ENCODE peak calls at places on chromosomes 5 and 9, in ten cellular contexts. L is mesendoderm; X is kidney; E is kidney epithelial cell; O is GM06990; H is CD8-positive, alpha-beta memory T cell; I is AG10803; P is GM23338; R is cardiac muscle cell; V is A549. C is an unnamed sample.

GRCh38 chr9:91376239-91376638 is 14.5 kb upstream of the AUH start:
- DNase-seq in O (no peak), V (no peak), X (no peak), I (peak; percentile 79), L (no peak), H (no peak), E (no peak), R (peak; percentile 78), P (no peak), C (no peak)

GRCh38 chr5:60810438-60811085 is 33.5 kb downstream of the ELOVL7 start:
- DNase-seq in O (no peak), H (no peak), X (no peak), P (no peak), E (peak; percentile 65), R (peak; percentile 3), V (peak; percentile 57), I (peak; percentile 12), L (peak; percentile 26), C (no peak)

GRCh38 chr9:132994410-132995120 is 16.1 kb downstream of the GFI1B start:
- DNase-seq in V (no peak), E (no peak), R (peak; percentile 49), X (peak; percentile 67), P (peak; percentile 19), H (no peak), O (peak; percentile 39), L (no peak), I (peak; percentile 64), C (no peak)

GRCh38 chr5:9524941-9525340 is 20.9 kb downstream of the SEMA5A start:
- DNase-seq in L (no peak), X (no peak), P (no peak), V (no peak), R (no peak), I (no peak), E (no peak), H (no peak), O (no peak), C (no peak)

GRCh38 chr9:134634667-134635230 is 6.9 kb upstream of the COL5A1 start:
- DNase-seq in P (no peak), R (no peak), H (no peak), E (no peak), L (no peak), I (no peak), O (no peak), X (no peak), V (no peak), C (no peak)

GRCh38 chr9:96137666-96138429 is 164.1 kb downstream of the HSD17B3 start:
- DNase-seq in V (no peak), O (no peak), I (peak; percentile 7), R (peak; percentile 14), P (no peak), H (no peak), X (no peak), L (peak; percentile 64), E (no peak), C (no peak)

GRCh38 chr5:115545065-115545882 is 699 bp upstream of the FEM1C start:
- DNase-seq in E (no peak), X (no peak), P (no peak), V (no peak), L (no peak), O (no peak), R (no peak), H (no peak), I (no peak), C (no peak)

GRCh38 chr5:53045263-53045662 is 56.1 kb downstream of the ITGA2 start:
- DNase-seq in P (no peak), R (peak; percentile 37), I (no peak), V (no peak), X (no peak), H (no peak), O (no peak), L (no peak), E (no peak), C (no peak)

DNA sequence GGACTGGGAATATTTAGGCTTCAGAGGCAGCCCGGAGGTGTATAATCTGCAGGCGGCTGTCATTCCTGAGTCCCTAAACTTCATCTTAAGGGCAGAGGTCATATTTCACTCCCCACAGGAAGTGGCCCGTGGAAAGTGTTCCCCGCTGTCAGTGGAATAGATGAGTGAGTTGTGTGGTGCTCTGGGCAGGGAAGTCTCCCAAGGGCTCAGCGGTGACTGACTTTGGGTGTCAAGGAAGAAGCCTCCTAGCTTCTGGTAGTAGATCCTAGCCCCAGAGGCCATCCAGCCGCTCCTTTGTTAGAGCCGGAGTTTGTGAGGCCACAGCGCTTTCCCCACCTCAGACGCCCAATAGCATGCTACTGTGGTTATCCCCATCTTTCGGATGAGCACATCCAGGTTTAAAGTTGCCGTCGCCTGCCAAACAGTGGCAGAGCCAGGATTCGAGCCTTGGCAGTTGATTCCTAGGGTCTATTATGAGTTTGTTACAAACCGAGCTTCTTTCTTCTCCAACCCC is 38.9 kb upstream of the TIFAB start:
- DNase-seq in L (no peak), O (no peak), R (no peak), P (peak; percentile 45), H (no peak), E (no peak), I (no peak), V (no peak), X (no peak), C (no peak)
- H3K4me3 ChIP-seq in L (no peak overlapping the region), O (no peak overlapping the region), R (no peak overlapping the region), P (peak overlapping the region; percentile 57), H (no peak overlapping the region), E (no peak overlapping the region), I (no peak overlapping the region), V (no peak overlapping the region), X (no peak overlapping the region), C (no peak overlapping the region)

DNA sequence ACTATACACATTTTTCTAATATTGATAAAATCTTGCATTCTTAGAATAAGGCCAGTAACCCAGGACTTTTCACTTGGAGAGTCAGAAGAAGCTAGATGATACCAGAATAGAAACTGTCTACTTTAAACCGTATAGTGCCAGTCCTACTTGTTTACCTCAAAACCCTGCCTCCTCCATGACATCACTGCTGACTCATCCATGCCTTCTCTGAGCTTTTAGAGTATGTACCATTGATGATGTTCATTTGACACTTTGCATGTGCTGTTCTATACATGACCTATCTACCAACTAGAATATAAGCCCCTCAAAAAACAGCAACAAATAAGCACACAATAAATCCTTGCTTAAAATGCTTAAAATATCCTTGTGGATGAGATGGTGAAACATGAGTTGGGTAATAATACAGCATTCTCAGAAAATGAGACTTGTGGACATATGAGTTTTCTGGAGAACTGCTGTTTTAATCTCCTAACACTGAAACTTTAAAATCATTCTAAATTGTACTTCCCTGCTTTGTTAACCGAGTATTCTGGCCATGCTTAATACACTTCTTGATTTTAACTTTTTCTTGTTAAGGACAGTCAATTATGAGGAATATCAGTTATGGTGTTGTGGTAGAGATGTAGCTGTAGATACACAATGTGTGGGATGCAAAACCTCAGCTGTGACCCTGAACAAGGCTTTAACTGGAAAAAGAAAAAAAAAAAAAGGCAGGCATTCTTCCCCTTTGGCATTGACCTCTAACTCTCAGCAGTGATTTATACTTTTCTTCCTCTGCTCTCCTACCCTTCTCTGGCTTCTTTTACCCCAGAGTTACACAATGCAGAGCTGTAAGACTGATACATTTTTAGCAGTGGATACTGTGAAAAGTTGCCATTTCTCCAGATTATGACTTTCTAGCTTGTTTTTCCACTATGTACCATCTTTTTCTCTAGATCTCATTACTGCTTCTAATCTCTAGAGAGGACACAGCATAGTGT is 2.3 kb downstream of the CTNNAL1 start:
- DNase-seq in I (peak; percentile 57), P (no peak), V (peak; percentile 50), R (peak; percentile 84), L (no peak), H (peak; percentile 11), X (no peak), O (peak; percentile 55), E (peak; percentile 43), C (no peak)
- H3K4me3 ChIP-seq in I (peak overlapping the region; percentile 74), P (peak overlapping the region; percentile 68), V (no peak overlapping the region), R (peak overlapping the region; percentile 78), L (no peak overlapping the region), H (no peak overlapping the region), X (peak overlapping the region; percentile 86), O (no peak overlapping the region), E (peak overlapping the region; percentile 15), C (peak overlapping the region; percentile 75)

GRCh38 chr5:173715607-173716006 is 99.2 kb upstream of the BOD1 start:
- DNase-seq in X (no peak), L (peak; percentile 38), P (no peak), O (no peak), V (no peak), E (no peak), R (no peak), H (no peak), I (peak; percentile 27), C (no peak)

GRCh38 chr5:173716058-173716682 is 99.7 kb upstream of the BOD1 start:
- DNase-seq in V (no peak), P (no peak), O (no peak), X (no peak), R (no peak), H (no peak), E (no peak), I (no peak), L (no peak), C (no peak)

GRCh38 chr5:173720341-173721258 is 104.2 kb upstream of the BOD1 start:
- DNase-seq in O (no peak), E (no peak), H (no peak), P (no peak), R (no peak), L (peak; percentile 32), I (no peak), V (no peak), X (no peak), C (no peak)

GRCh38 chr5:173718469-173718868 is 102.0 kb upstream of the BOD1 start:
- DNase-seq in L (no peak), E (no peak), O (no peak), X (no peak), R (no peak), I (no peak), H (no peak), V (no peak), P (no peak), C (no peak)

GRCh38 chr5:173717959-173718358 is 101.5 kb upstream of the BOD1 start:
- DNase-seq in E (no peak), H (no peak), L (peak; percentile 38), V (no peak), R (no peak), P (peak; percentile 23), X (no peak), O (no peak), I (no peak), C (no peak)
- H3K4me3 ChIP-seq in E (no peak overlapping the region), H (no peak overlapping the region), L (no peak overlapping the region), V (no peak overlapping the region), R (no peak overlapping the region), P (no peak overlapping the region), X (no peak overlapping the region), O (no peak overlapping the region), I (no peak overlapping the region), C (no peak overlapping the region)

GRCh38 chr5:14178091-14178490 is 34.9 kb downstream of the TRIO start:
- DNase-seq in H (no peak), I (peak; percentile 54), P (no peak), R (no peak), V (no peak), L (no peak), O (no peak), E (no peak), X (no peak), C (no peak)

GRCh38 chr5:14179446-14179845 is 36.3 kb downstream of the TRIO start:
- DNase-seq in I (peak; percentile 67), L (no peak), H (no peak), E (no peak), X (no peak), P (no peak), V (no peak), R (no peak), O (no peak), C (no peak)

GRCh38 chr5:14178671-14179211 is 35.6 kb downstream of the TRIO start:
- DNase-seq in H (no peak), V (no peak), O (no peak), I (peak; percentile 78), X (no peak), P (peak; percentile 43), R (peak; percentile 74), L (peak; percentile 94), E (no peak), C (no peak)

GRCh38 chr5:14176888-14177287 is 33.7 kb downstream of the TRIO start:
- DNase-seq in V (no peak), L (no peak), R (no peak), P (no peak), H (no peak), E (no peak), I (no peak), O (no peak), X (no peak), C (no peak)

DNA sequence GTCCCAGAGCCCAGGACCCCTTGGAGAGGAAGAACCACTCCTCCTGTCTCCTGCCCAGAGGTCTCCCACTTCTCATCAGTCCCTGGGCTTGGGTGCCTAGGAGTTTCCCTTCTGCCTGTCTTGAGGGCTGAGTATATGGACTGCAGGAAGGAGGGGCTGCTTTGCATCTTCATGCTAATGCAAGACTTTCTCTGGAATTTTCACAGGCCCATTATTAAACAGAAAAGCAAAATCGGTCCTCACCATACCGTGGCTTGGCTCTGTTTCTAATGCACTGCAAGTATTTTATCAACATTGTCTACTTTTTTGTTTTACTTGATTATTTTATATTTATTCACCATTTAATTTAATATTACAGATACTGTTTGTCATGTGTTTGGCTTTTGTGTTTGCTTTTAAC is 34.5 kb downstream of the TRIO start:
- DNase-seq in L (no peak), I (peak; percentile 37), V (no peak), O (no peak), H (no peak), X (no peak), R (no peak), P (no peak), E (no peak), C (no peak)
- H3K4me3 ChIP-seq in L (no peak overlapping the region), I (no peak overlapping the region), V (no peak overlapping the region), O (peak overlapping the region; percentile 45), H (no peak overlapping the region), X (no peak overlapping the region), R (no peak overlapping the region), P (no peak overlapping the region), E (no peak overlapping the region), C (peak overlapping the region; percentile 2)

C was measured in Panc1.